ENCODE peak calls at places on chromosomes 3 and 15, in six cellular contexts. Y, I, V, J, W and M are unnamed samples.

GRCh38 chr3:78798266-78798832 is 969.4 kb downstream of the ROBO1 start:
- DNase-seq in Y (no peak), V (no peak), J (no peak), W (no peak), I (no peak), M (no peak)

GRCh38 chr3:131020122-131020693 is 6.4 kb downstream of the ASTE1 start:
- DNase-seq in V (no peak), J (no peak), I (no peak), W (no peak), Y (no peak), M (no peak)

GRCh38 chr15:73752817-73753214 is 335 bp downstream of the INSYN1 start:
- DNase-seq in Y (no peak), V (no peak), J (no peak), W (no peak), I (no peak), M (no peak)

GRCh38 chr15:28911295-28911979 is 25.7 kb downstream of the APBA2 start:
- DNase-seq in W (no peak), J (no peak), V (no peak), I (no peak), Y (no peak), M (no peak)

GRCh38 chr3:183538475-183538874 is 17.0 kb downstream of the KLHL6 start:
- DNase-seq in W (no peak), J (no peak), Y (no peak), I (no peak), V (no peak), M (peak)

GRCh38 chr3:11305509-11305908 is 33.3 kb downstream of the ATG7 start:
- DNase-seq in I (peak), W (no peak), J (no peak), V (no peak), Y (no peak), M (no peak)

GRCh38 chr3:143718463-143718862 is 129.8 kb downstream of the SLC9A9 start:
- DNase-seq in J (no peak), Y (no peak), I (no peak), V (no peak), W (no peak), M (no peak)

GRCh38 chr3:12818773-12819172 is 22.3 kb downstream of the CAND2 start:
- DNase-seq in W (no peak), J (no peak), I (no peak), V (no peak), Y (no peak), M (no peak)

GRCh38 chr3:25033407-25034029 is 394.5 kb upstream of the RARB start:
- DNase-seq in I (peak), Y (peak), V (peak), J (no peak), W (peak), M (peak)

GRCh38 chr3:14617508-14618023 is 34.0 kb upstream of the CCDC174 start:
- DNase-seq in V (no peak), Y (no peak), J (no peak), W (no peak), I (no peak), M (no peak)

GRCh38 chr3:178551916-178552321 is 15.7 kb downstream of the KCNMB2 start:
- DNase-seq in J (no peak), V (no peak), Y (no peak), W (no peak), I (peak), M (no peak)

GRCh38 chr3:130894130-130894872 is 417 bp downstream of the ATP2C1 start:
- DNase-seq in Y (peak), J (no peak), V (peak), W (peak), I (no peak), M (no peak)

GRCh38 chr3:171712168-171712938 is 97.9 kb downstream of the PLD1 start:
- DNase-seq in Y (no peak), J (no peak), I (peak), W (no peak), V (no peak), M (peak)

GRCh38 chr3:52498134-52499054 is 3.3 kb downstream of the STAB1 start:
- DNase-seq in Y (no peak), W (no peak), I (peak), V (peak), J (no peak), M (no peak)

GRCh38 chr3:187396661-187397060 is 28.5 kb downstream of the RTP4 start:
- DNase-seq in J (no peak), V (no peak), W (no peak), I (no peak), Y (no peak), M (no peak)

GRCh38 chr3:43013743-43014155 is 34.6 kb downstream of the GASK1A start:
- DNase-seq in I (no peak), J (no peak), Y (no peak), W (no peak), V (no peak), M (no peak)